ENCODE peak calls at places on chromosomes 3 and 15, in eight cellular contexts. One of them, this sample, is unnamed.

GRCh38 chr3:171781711-171782127 is 28.6 kb downstream of the PLD1 start:
- DNase-seq in Peyer's patch: no peak
- DNase-seq in stomach: no peak
- DNase-seq in upper lobe of right lung: no peak
- DNase-seq in AG04450: peak; percentile 74
- DNase-seq in HL-60: no peak
- DNase-seq in keratinocyte: no peak
- DNase-seq in IMR-90: peak; percentile 94
- DNase-seq in this sample: no peak

GRCh38 chr3:113532698-113533533 is 561 bp downstream of the SIDT1 start:
- DNase-seq in Peyer's patch: peak; percentile 65
- DNase-seq in stomach: peak; percentile 47
- DNase-seq in upper lobe of right lung: no peak
- DNase-seq in AG04450: no peak
- DNase-seq in HL-60: no peak
- DNase-seq in keratinocyte: no peak
- DNase-seq in IMR-90: no peak
- DNase-seq in this sample: no peak

GRCh38 chr3:37290551-37290950 is 116.2 kb upstream of the LRRFIP2 start:
- DNase-seq in Peyer's patch: no peak
- DNase-seq in stomach: no peak
- DNase-seq in upper lobe of right lung: no peak
- DNase-seq in AG04450: peak; percentile 34
- DNase-seq in HL-60: no peak
- DNase-seq in keratinocyte: no peak
- DNase-seq in IMR-90: peak; percentile 75
- DNase-seq in this sample: no peak

GRCh38 chr15:98177950-98178848 is 217.7 kb downstream of the ARRDC4 start:
- DNase-seq in Peyer's patch: no peak
- DNase-seq in stomach: peak; percentile 28
- DNase-seq in upper lobe of right lung: no peak
- DNase-seq in AG04450: peak; percentile 6
- DNase-seq in HL-60: peak; percentile 56
- DNase-seq in keratinocyte: peak; percentile 50
- DNase-seq in IMR-90: peak; percentile 29
- DNase-seq in this sample: no peak

GRCh38 chr15:39028069-39028468 is 463.5 kb upstream of the RASGRP1 start:
- DNase-seq in Peyer's patch: no peak
- DNase-seq in stomach: no peak
- DNase-seq in upper lobe of right lung: no peak
- DNase-seq in AG04450: no peak
- DNase-seq in HL-60: no peak
- DNase-seq in keratinocyte: no peak
- DNase-seq in IMR-90: peak; percentile 78
- DNase-seq in this sample: no peak

GRCh38 chr3:45583021-45583851 is 11.3 kb upstream of the LIMD1 start:
- DNase-seq in Peyer's patch: no peak
- DNase-seq in stomach: no peak
- DNase-seq in upper lobe of right lung: no peak
- DNase-seq in AG04450: no peak
- DNase-seq in HL-60: no peak
- DNase-seq in keratinocyte: no peak
- DNase-seq in IMR-90: no peak
- DNase-seq in this sample: no peak

GRCh38 chr3:69250014-69250413 is 127.6 kb upstream of the LMOD3 start:
- DNase-seq in Peyer's patch: no peak
- DNase-seq in stomach: peak; percentile 66
- DNase-seq in upper lobe of right lung: no peak
- DNase-seq in AG04450: no peak
- DNase-seq in HL-60: no peak
- DNase-seq in keratinocyte: no peak
- DNase-seq in IMR-90: no peak
- DNase-seq in this sample: no peak

GRCh38 chr15:55319537-55320325 is 709 bp downstream of the PIGB start:
- DNase-seq in Peyer's patch: no peak
- DNase-seq in stomach: peak; percentile 48
- DNase-seq in upper lobe of right lung: no peak
- DNase-seq in AG04450: no peak
- DNase-seq in HL-60: peak; percentile 77
- DNase-seq in keratinocyte: no peak
- DNase-seq in IMR-90: peak; percentile 5
- DNase-seq in this sample: no peak

GRCh38 chr15:36499751-36500389 is 79.6 kb upstream of the CDIN1 start:
- DNase-seq in Peyer's patch: no peak
- DNase-seq in stomach: no peak
- DNase-seq in upper lobe of right lung: no peak
- DNase-seq in AG04450: no peak
- DNase-seq in HL-60: no peak
- DNase-seq in keratinocyte: no peak
- DNase-seq in IMR-90: peak; percentile 20
- DNase-seq in this sample: no peak

DNA sequence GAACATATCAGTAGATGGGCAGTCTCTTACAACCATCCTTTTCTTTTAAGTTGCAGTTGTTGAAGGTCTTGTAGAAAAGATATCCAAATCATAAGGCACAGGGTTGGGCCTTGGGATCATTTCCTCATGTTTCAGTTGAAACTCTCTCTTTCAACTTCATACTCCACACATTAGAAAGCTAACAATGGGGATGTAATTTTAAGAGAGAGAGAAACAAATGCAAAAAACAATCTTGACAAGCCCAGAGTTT is 747.9 kb downstream of the ROBO1 start:
- DNase-seq in Peyer's patch: no peak
- DNase-seq in stomach: no peak
- DNase-seq in upper lobe of right lung: no peak
- DNase-seq in AG04450: no peak
- DNase-seq in HL-60: no peak
- DNase-seq in keratinocyte: no peak
- DNase-seq in IMR-90: no peak
- DNase-seq in this sample: no peak
- H3K4me3 ChIP-seq in Peyer's patch: no peak overlapping the region
- H3K4me3 ChIP-seq in stomach: peak overlapping the region; percentile 59
- H3K4me3 ChIP-seq in upper lobe of right lung: peak overlapping the region; percentile 64
- H3K4me3 ChIP-seq in AG04450: no peak overlapping the region
- H3K4me3 ChIP-seq in HL-60: no peak overlapping the region
- H3K4me3 ChIP-seq in keratinocyte: no peak overlapping the region
- H3K4me3 ChIP-seq in IMR-90: peak overlapping the region; percentile 65
- H3K4me3 ChIP-seq in this sample: no peak overlapping the region

DNA sequence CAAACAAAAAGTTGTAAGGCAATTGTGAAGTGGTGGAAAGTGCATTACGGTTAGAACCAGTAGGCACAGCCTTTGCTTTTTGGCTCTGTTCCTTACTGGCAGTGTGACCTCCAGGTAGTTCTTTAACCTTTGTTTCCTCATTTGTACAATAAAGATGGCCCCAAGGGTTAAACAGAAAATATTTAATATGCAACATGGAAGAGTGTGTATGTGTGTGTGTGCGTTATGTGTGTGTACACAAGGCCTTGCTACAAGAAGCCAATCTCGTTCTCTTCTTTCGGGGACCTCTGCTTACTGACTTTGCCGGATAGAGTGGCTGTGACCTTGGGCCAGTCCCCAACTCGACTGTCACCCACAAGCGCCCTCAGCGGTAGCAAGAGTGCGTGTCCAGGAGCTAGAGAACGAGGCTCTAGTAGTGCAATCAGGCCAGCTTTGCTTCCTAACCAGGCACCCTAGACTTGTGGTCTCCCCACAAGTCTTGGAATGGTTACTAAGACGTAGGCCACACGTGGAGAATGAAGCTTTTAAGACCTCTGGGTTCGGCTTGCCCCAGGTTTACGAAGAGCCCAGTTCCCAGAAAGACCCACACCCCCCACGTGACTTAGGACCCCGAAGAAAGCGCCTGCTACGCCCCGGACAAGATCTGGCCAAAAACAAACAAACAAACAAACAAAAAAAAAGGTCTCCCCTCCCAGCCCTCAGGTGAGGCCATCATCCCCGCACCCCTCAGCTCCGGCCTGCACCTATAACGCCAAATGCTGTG is 593 bp downstream of the CIAO2A start:
- DNase-seq in Peyer's patch: peak; percentile 58
- DNase-seq in stomach: peak; percentile 50
- DNase-seq in upper lobe of right lung: no peak
- DNase-seq in AG04450: no peak
- DNase-seq in HL-60: peak; percentile 70
- DNase-seq in keratinocyte: no peak
- DNase-seq in IMR-90: peak; percentile 64
- DNase-seq in this sample: no peak
- TF ChIP-seq CTCF in Peyer's patch: no peak
- TF ChIP-seq CTCF in stomach: no peak
- TF ChIP-seq CTCF in upper lobe of right lung: no peak
- TF ChIP-seq CTCF in AG04450: no peak
- TF ChIP-seq CTCF in HL-60: peak; percentile 25
- TF ChIP-seq CTCF in keratinocyte: no peak
- TF ChIP-seq CTCF in IMR-90: no peak
- TF ChIP-seq CTCF in this sample: no peak

GRCh38 chr3:11273945-11274344 is 1.7 kb downstream of the ATG7 start:
- DNase-seq in Peyer's patch: no peak
- DNase-seq in stomach: no peak
- DNase-seq in upper lobe of right lung: no peak
- DNase-seq in AG04450: no peak
- DNase-seq in HL-60: peak; percentile 92
- DNase-seq in keratinocyte: no peak
- DNase-seq in IMR-90: no peak
- DNase-seq in this sample: no peak

GRCh38 chr3:11272913-11273574 is 847 bp downstream of the ATG7 start:
- DNase-seq in Peyer's patch: no peak
- DNase-seq in stomach: no peak
- DNase-seq in upper lobe of right lung: no peak
- DNase-seq in AG04450: no peak
- DNase-seq in HL-60: peak; percentile 56
- DNase-seq in keratinocyte: no peak
- DNase-seq in IMR-90: no peak
- DNase-seq in this sample: no peak

GRCh38 chr3:11276901-11277300 is 4.7 kb downstream of the ATG7 start:
- DNase-seq in Peyer's patch: no peak
- DNase-seq in stomach: no peak
- DNase-seq in upper lobe of right lung: no peak
- DNase-seq in AG04450: no peak
- DNase-seq in HL-60: no peak
- DNase-seq in keratinocyte: no peak
- DNase-seq in IMR-90: no peak
- DNase-seq in this sample: no peak

GRCh38 chr3:11271986-11272904 is at the start of gene ATG7:
- DNase-seq in Peyer's patch: peak; percentile 98
- DNase-seq in stomach: peak; percentile 99
- DNase-seq in upper lobe of right lung: peak; percentile 99
- DNase-seq in AG04450: peak; percentile 93
- DNase-seq in HL-60: peak; percentile 97
- DNase-seq in keratinocyte: no peak
- DNase-seq in IMR-90: peak; percentile 96
- DNase-seq in this sample: peak; percentile 97

DNA sequence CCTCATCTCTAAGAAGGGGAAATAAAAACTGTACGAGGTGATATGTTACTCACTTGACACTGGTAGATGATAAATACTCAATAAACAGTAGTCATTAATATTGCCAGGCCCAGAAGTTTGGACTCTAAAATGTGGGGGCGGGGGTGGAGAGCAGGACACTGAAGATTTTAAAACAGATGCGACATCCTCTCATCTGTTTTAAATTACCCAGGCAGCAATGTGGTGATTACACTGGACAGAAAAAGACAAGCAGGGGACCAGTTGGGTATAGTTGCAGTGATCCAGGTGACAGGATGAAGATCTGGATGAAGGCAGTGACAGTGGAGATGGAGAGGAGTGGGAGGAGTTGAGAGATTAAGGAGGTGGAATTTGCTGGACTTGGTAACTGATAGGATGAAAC is 2.5 kb downstream of the ATG7 start:
- DNase-seq in Peyer's patch: no peak
- DNase-seq in stomach: no peak
- DNase-seq in upper lobe of right lung: no peak
- DNase-seq in AG04450: no peak
- DNase-seq in HL-60: no peak
- DNase-seq in keratinocyte: no peak
- DNase-seq in IMR-90: no peak
- DNase-seq in this sample: no peak
- H3K27ac ChIP-seq in Peyer's patch: no peak overlapping the region
- H3K27ac ChIP-seq in stomach: peak overlapping the region; percentile 82
- H3K27ac ChIP-seq in upper lobe of right lung: peak overlapping the region; percentile 4
- H3K27ac ChIP-seq in AG04450: no peak overlapping the region
- H3K27ac ChIP-seq in HL-60: peak overlapping the region; percentile 94
- H3K27ac ChIP-seq in keratinocyte: no peak overlapping the region
- H3K27ac ChIP-seq in IMR-90: no peak overlapping the region
- H3K27ac ChIP-seq in this sample: peak overlapping the region; percentile 61

GRCh38 chr3:21613372-21614070 is 137.5 kb downstream of the ZNF385D start:
- DNase-seq in Peyer's patch: no peak
- DNase-seq in stomach: no peak
- DNase-seq in upper lobe of right lung: no peak
- DNase-seq in AG04450: no peak
- DNase-seq in HL-60: no peak
- DNase-seq in keratinocyte: no peak
- DNase-seq in IMR-90: no peak
- DNase-seq in this sample: no peak
- H3K4me3 ChIP-seq in Peyer's patch: no peak overlapping the region
- H3K4me3 ChIP-seq in stomach: no peak overlapping the region
- H3K4me3 ChIP-seq in upper lobe of right lung: no peak overlapping the region
- H3K4me3 ChIP-seq in AG04450: no peak overlapping the region
- H3K4me3 ChIP-seq in HL-60: no peak overlapping the region
- H3K4me3 ChIP-seq in keratinocyte: no peak overlapping the region
- H3K4me3 ChIP-seq in IMR-90: no peak overlapping the region
- H3K4me3 ChIP-seq in this sample: no peak overlapping the region

DNA sequence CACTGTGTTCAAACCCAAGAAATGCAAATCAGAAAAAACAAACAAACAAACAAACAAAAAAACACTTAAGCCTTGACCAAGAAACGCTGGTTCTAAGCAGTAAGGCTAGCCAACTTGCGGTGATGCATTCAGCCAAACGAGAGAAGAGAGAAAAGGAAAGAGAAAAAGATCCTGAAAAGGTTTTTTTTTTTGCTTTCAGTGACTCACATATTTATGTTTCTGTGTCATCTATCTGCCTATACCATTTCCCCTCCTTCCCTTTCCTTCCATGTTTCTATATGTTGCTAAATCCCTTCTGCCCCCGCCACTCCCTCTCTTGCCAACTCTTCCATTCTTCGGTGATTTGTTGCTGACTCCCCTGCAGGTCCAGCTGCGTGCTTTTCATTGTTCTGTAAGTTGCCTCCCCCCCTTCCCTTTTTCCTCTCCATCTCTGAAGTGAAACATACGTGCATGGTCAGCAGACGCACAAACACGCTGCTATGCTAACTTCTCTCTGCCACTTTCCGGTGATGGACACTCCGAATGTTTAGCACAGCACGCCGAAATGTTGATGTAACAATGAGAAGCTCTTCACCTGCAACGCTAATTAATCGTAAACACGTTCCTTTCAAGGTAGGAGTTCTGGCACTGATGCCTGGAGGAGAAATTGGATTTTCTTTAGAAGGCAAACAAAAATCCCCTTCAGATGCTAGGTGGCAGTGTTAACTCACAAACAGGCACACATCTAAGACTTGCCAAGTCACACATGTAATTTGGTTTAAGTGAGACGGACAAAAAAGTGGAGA is 154.5 kb downstream of the TUSC7 start:
- DNase-seq in Peyer's patch: no peak
- DNase-seq in stomach: no peak
- DNase-seq in upper lobe of right lung: no peak
- DNase-seq in AG04450: peak; percentile 10
- DNase-seq in HL-60: no peak
- DNase-seq in keratinocyte: no peak
- DNase-seq in IMR-90: peak; percentile 64
- DNase-seq in this sample: no peak
- TF ChIP-seq CTCF in Peyer's patch: peak; percentile 31
- TF ChIP-seq CTCF in stomach: no peak
- TF ChIP-seq CTCF in upper lobe of right lung: peak; percentile 41
- TF ChIP-seq CTCF in AG04450: peak; percentile 65
- TF ChIP-seq CTCF in HL-60: no peak
- TF ChIP-seq CTCF in keratinocyte: peak; percentile 18
- TF ChIP-seq CTCF in IMR-90: peak; percentile 66
- TF ChIP-seq CTCF in this sample: peak; percentile 35